ENCODE peak calls at places on chromosomes 3 and 15, in six cellular contexts. One of them, this sample, is unnamed.

GRCh38 chr15:25688166-25688565 is 175.0 kb downstream of the ATP10A start:
- DNase-seq in ascending aorta: no peak
- DNase-seq in natural killer cell: no peak
- DNase-seq in brain microvascular endothelial cell: no peak
- DNase-seq in CD4-positive, alpha-beta T cell: no peak
- DNase-seq in B cell: no peak
- DNase-seq in this sample: no peak

GRCh38 chr3:197340521-197340871 is 42.1 kb upstream of the DLG1 start:
- DNase-seq in B cell: no peak
- DNase-seq in natural killer cell: no peak
- DNase-seq in CD4-positive, alpha-beta T cell: no peak
- DNase-seq in brain microvascular endothelial cell: no peak
- DNase-seq in ascending aorta: no peak
- DNase-seq in this sample: no peak

GRCh38 chr3:158801200-158801599 is 654 bp upstream of the MFSD1 start:
- DNase-seq in B cell: no peak
- DNase-seq in ascending aorta: no peak
- DNase-seq in natural killer cell: no peak
- DNase-seq in CD4-positive, alpha-beta T cell: no peak
- DNase-seq in brain microvascular endothelial cell: no peak
- DNase-seq in this sample: no peak

GRCh38 chr15:96270581-96271172 is 59.8 kb upstream of the NR2F2 start:
- DNase-seq in CD4-positive, alpha-beta T cell: no peak
- DNase-seq in brain microvascular endothelial cell: peak; percentile 18
- DNase-seq in ascending aorta: no peak
- DNase-seq in natural killer cell: no peak
- DNase-seq in B cell: no peak
- DNase-seq in this sample: no peak

GRCh38 chr15:76866716-76867321 is 38.3 kb downstream of the SCAPER start:
- DNase-seq in natural killer cell: no peak
- DNase-seq in ascending aorta: no peak
- DNase-seq in CD4-positive, alpha-beta T cell: no peak
- DNase-seq in brain microvascular endothelial cell: peak; percentile 17
- DNase-seq in B cell: no peak
- DNase-seq in this sample: peak; percentile 24

GRCh38 chr3:57758686-57759085 is 2.6 kb downstream of the SLMAP start:
- DNase-seq in B cell: no peak
- DNase-seq in natural killer cell: no peak
- DNase-seq in CD4-positive, alpha-beta T cell: no peak
- DNase-seq in brain microvascular endothelial cell: no peak
- DNase-seq in ascending aorta: no peak
- DNase-seq in this sample: no peak

GRCh38 chr3:4509983-4510755 is 17.0 kb downstream of the ITPR1 start:
- DNase-seq in natural killer cell: no peak
- DNase-seq in brain microvascular endothelial cell: no peak
- DNase-seq in ascending aorta: no peak
- DNase-seq in CD4-positive, alpha-beta T cell: no peak
- DNase-seq in B cell: no peak
- DNase-seq in this sample: no peak

GRCh38 chr15:68112711-68113110 is 58.6 kb downstream of the PIAS1 start:
- DNase-seq in CD4-positive, alpha-beta T cell: no peak
- DNase-seq in brain microvascular endothelial cell: no peak
- DNase-seq in B cell: no peak
- DNase-seq in ascending aorta: no peak
- DNase-seq in natural killer cell: no peak
- DNase-seq in this sample: no peak

GRCh38 chr3:52546111-52546901 is 9.9 kb downstream of the UQCC5 start:
- DNase-seq in brain microvascular endothelial cell: no peak
- DNase-seq in CD4-positive, alpha-beta T cell: no peak
- DNase-seq in natural killer cell: no peak
- DNase-seq in B cell: no peak
- DNase-seq in ascending aorta: no peak
- DNase-seq in this sample: no peak

GRCh38 chr15:88382482-88382983 is 84.7 kb downstream of the MRPL46 start:
- DNase-seq in B cell: no peak
- DNase-seq in natural killer cell: no peak
- DNase-seq in brain microvascular endothelial cell: no peak
- DNase-seq in ascending aorta: no peak
- DNase-seq in CD4-positive, alpha-beta T cell: no peak
- DNase-seq in this sample: no peak

GRCh38 chr15:63369766-63370165 is 11.9 kb downstream of the CA12 start:
- DNase-seq in CD4-positive, alpha-beta T cell: no peak
- DNase-seq in natural killer cell: no peak
- DNase-seq in ascending aorta: no peak
- DNase-seq in brain microvascular endothelial cell: no peak
- DNase-seq in B cell: no peak
- DNase-seq in this sample: no peak

GRCh38 chr3:100869787-100870186 is 123.4 kb downstream of the ABI3BP start:
- DNase-seq in ascending aorta: no peak
- DNase-seq in brain microvascular endothelial cell: no peak
- DNase-seq in B cell: no peak
- DNase-seq in CD4-positive, alpha-beta T cell: no peak
- DNase-seq in natural killer cell: no peak
- DNase-seq in this sample: no peak

GRCh38 chr15:74776851-74777768 is 4.8 kb upstream of the CSK start:
- DNase-seq in brain microvascular endothelial cell: no peak
- DNase-seq in CD4-positive, alpha-beta T cell: no peak
- DNase-seq in natural killer cell: peak; percentile 56
- DNase-seq in B cell: peak; percentile 91
- DNase-seq in ascending aorta: no peak
- DNase-seq in this sample: peak; percentile 86

GRCh38 chr15:65099336-65099735 is 15.7 kb downstream of the UBAP1L start:
- DNase-seq in brain microvascular endothelial cell: no peak
- DNase-seq in natural killer cell: no peak
- DNase-seq in CD4-positive, alpha-beta T cell: no peak
- DNase-seq in ascending aorta: no peak
- DNase-seq in B cell: no peak
- DNase-seq in this sample: no peak

GRCh38 chr15:40900256-40901052 is 6.2 kb downstream of the VPS18 start:
- DNase-seq in B cell: no peak
- DNase-seq in CD4-positive, alpha-beta T cell: no peak
- DNase-seq in ascending aorta: no peak
- DNase-seq in brain microvascular endothelial cell: no peak
- DNase-seq in natural killer cell: no peak
- DNase-seq in this sample: no peak

DNA sequence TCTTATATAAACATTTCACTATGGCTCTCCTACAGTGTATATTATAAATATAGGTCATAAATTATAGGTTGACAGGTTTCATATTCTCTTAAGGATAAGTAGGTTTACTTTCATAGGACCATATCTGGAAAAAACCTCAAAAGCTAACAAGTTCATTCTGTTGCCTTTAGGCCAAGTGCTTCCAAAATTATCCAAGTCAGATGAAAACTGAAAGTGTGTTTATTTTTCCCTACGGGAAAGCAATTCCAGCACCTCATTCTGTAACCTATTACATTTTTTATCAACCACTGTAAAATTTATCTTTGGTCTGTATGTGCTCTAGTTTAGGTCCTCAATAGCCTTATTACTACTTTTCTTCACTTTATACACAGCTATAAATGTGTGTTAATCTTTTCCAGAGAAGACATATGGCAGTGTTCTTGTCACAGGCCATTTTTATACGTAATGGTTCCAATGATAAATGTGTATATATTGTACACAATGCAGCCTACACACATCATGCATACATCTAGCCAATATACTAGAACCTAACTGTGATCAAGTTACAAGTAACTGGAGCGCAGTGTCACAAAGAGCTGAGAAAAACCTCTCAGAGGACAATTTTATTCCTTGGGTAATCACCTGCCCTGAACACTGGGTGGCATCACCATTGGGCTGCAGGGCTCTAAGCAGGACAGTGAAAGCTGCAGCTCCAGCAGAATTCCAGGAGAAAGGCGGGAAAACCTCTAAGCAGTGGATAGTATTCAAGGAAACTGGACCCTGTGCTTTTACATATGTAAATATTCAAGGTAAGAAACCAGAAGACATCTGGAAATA is 251.3 kb downstream of the CTNNB1 start:
- DNase-seq in ascending aorta: no peak
- DNase-seq in B cell: no peak
- DNase-seq in natural killer cell: no peak
- DNase-seq in brain microvascular endothelial cell: no peak
- DNase-seq in CD4-positive, alpha-beta T cell: no peak
- DNase-seq in this sample: no peak
- TF ChIP-seq CTCF in ascending aorta: no peak
- TF ChIP-seq CTCF in B cell: no peak
- TF ChIP-seq CTCF in natural killer cell: no peak
- TF ChIP-seq CTCF in brain microvascular endothelial cell: peak; percentile 38
- TF ChIP-seq CTCF in CD4-positive, alpha-beta T cell: no peak
- TF ChIP-seq CTCF in this sample: no peak

GRCh38 chr15:28079313-28079969 is 19.7 kb downstream of the OCA2 start:
- DNase-seq in B cell: no peak
- DNase-seq in natural killer cell: no peak
- DNase-seq in brain microvascular endothelial cell: no peak
- DNase-seq in ascending aorta: no peak
- DNase-seq in CD4-positive, alpha-beta T cell: no peak
- DNase-seq in this sample: no peak

GRCh38 chr15:28081594-28081993 is 17.5 kb downstream of the OCA2 start:
- DNase-seq in CD4-positive, alpha-beta T cell: no peak
- DNase-seq in ascending aorta: no peak
- DNase-seq in natural killer cell: no peak
- DNase-seq in brain microvascular endothelial cell: no peak
- DNase-seq in B cell: no peak
- DNase-seq in this sample: no peak

GRCh38 chr15:28084547-28084946 is 14.6 kb downstream of the OCA2 start:
- DNase-seq in natural killer cell: no peak
- DNase-seq in B cell: no peak
- DNase-seq in ascending aorta: no peak
- DNase-seq in CD4-positive, alpha-beta T cell: no peak
- DNase-seq in brain microvascular endothelial cell: no peak
- DNase-seq in this sample: no peak

GRCh38 chr15:28082891-28083688 is 16.0 kb downstream of the OCA2 start:
- DNase-seq in B cell: no peak
- DNase-seq in brain microvascular endothelial cell: no peak
- DNase-seq in natural killer cell: no peak
- DNase-seq in ascending aorta: no peak
- DNase-seq in CD4-positive, alpha-beta T cell: no peak
- DNase-seq in this sample: no peak

DNA sequence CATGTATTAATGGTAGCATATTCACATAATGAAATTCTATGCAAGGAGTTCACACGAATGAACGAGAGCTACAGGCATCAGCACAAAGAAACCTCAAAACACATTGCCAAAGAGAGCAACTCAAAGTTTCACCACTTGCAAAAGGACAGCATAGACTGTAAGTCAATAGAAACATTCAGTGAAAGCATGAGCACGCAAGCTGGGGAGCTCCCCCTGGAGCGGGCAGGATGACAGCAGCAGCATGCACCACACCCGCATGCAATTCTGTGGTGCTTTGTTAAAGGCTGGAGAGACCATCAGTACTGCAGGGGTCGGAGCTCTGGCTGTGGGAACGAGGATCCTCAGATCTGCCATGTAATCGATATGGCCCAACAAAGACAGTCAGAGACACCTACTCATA is 18.7 kb downstream of the OCA2 start:
- DNase-seq in B cell: no peak
- DNase-seq in natural killer cell: no peak
- DNase-seq in brain microvascular endothelial cell: no peak
- DNase-seq in ascending aorta: no peak
- DNase-seq in CD4-positive, alpha-beta T cell: no peak
- DNase-seq in this sample: no peak
- TF ChIP-seq CTCF in B cell: no peak
- TF ChIP-seq CTCF in natural killer cell: no peak
- TF ChIP-seq CTCF in brain microvascular endothelial cell: no peak
- TF ChIP-seq CTCF in ascending aorta: no peak
- TF ChIP-seq CTCF in CD4-positive, alpha-beta T cell: no peak
- TF ChIP-seq CTCF in this sample: no peak

GRCh38 chr3:10933958-10934481 is 58.5 kb upstream of the SLC6A1 start:
- DNase-seq in ascending aorta: no peak
- DNase-seq in CD4-positive, alpha-beta T cell: no peak
- DNase-seq in B cell: no peak
- DNase-seq in brain microvascular endothelial cell: peak; percentile 57
- DNase-seq in natural killer cell: no peak
- DNase-seq in this sample: no peak
- TF ChIP-seq CTCF in ascending aorta: no peak
- TF ChIP-seq CTCF in CD4-positive, alpha-beta T cell: no peak
- TF ChIP-seq CTCF in B cell: no peak
- TF ChIP-seq CTCF in brain microvascular endothelial cell: no peak
- TF ChIP-seq CTCF in natural killer cell: no peak
- TF ChIP-seq CTCF in this sample: no peak

GRCh38 chr15:70054884-70055387 is 42.8 kb downstream of the TLE3 start:
- DNase-seq in CD4-positive, alpha-beta T cell: no peak
- DNase-seq in brain microvascular endothelial cell: no peak
- DNase-seq in B cell: no peak
- DNase-seq in natural killer cell: no peak
- DNase-seq in ascending aorta: no peak
- DNase-seq in this sample: no peak
- TF ChIP-seq CTCF in CD4-positive, alpha-beta T cell: no peak
- TF ChIP-seq CTCF in brain microvascular endothelial cell: no peak
- TF ChIP-seq CTCF in B cell: no peak
- TF ChIP-seq CTCF in natural killer cell: no peak
- TF ChIP-seq CTCF in ascending aorta: no peak
- TF ChIP-seq CTCF in this sample: no peak

GRCh38 chr3:63405882-63406281 is 127.8 kb downstream of the SYNPR start:
- DNase-seq in B cell: no peak
- DNase-seq in CD4-positive, alpha-beta T cell: no peak
- DNase-seq in brain microvascular endothelial cell: no peak
- DNase-seq in ascending aorta: no peak
- DNase-seq in natural killer cell: no peak
- DNase-seq in this sample: no peak
- TF ChIP-seq CTCF in B cell: no peak
- TF ChIP-seq CTCF in CD4-positive, alpha-beta T cell: no peak
- TF ChIP-seq CTCF in brain microvascular endothelial cell: peak; percentile 11
- TF ChIP-seq CTCF in ascending aorta: no peak
- TF ChIP-seq CTCF in natural killer cell: no peak
- TF ChIP-seq CTCF in this sample: no peak

DNA sequence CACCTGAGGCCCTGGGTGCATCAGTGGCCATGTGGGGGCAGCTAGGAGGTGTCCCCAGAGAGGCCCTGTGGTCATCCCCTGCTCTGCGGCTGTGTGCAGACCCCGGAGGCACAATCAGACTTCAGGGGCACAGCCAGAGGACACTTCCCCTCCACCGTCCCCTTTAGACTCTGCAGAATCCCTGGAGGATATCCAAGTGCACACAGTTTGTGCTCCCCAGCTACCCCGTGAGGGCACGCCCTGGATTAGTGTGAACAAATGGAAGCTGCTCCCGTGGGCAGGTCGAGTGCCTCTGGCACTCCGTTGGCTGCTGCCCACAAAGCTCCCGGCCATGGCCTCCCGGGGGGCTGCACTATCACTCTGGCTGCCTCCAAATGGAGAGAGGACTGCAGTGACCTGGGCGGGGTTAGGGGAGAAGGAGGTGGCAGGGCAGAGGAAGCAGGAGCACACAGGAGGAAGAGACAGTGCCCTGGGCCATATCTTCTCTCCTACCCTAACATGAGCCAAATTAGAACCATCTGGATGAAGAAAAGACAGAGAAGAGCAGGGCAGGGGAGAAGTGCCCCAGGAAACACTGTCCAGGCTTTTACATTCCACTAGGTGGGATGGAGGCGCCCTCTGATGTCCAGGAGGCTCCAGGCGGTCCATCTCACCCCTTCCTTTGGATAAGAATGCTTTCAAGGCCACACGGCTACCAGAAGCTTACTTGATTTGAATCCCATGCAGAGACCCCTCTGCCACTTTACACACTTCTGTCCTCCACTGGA is 29.5 kb upstream of the ACAD9 start:
- DNase-seq in ascending aorta: no peak
- DNase-seq in B cell: no peak
- DNase-seq in brain microvascular endothelial cell: no peak
- DNase-seq in natural killer cell: no peak
- DNase-seq in CD4-positive, alpha-beta T cell: no peak
- DNase-seq in this sample: peak; percentile 14
- TF ChIP-seq CTCF in ascending aorta: no peak
- TF ChIP-seq CTCF in B cell: no peak
- TF ChIP-seq CTCF in brain microvascular endothelial cell: peak; percentile 49
- TF ChIP-seq CTCF in natural killer cell: no peak
- TF ChIP-seq CTCF in CD4-positive, alpha-beta T cell: no peak
- TF ChIP-seq CTCF in this sample: peak; percentile 1

GRCh38 chr15:78950906-78951840 is 6.3 kb upstream of the CTSH start:
- DNase-seq in natural killer cell: no peak
- DNase-seq in B cell: peak; percentile 56
- DNase-seq in ascending aorta: no peak
- DNase-seq in CD4-positive, alpha-beta T cell: no peak
- DNase-seq in brain microvascular endothelial cell: no peak
- DNase-seq in this sample: no peak
- TF ChIP-seq CTCF in natural killer cell: no peak
- TF ChIP-seq CTCF in B cell: no peak
- TF ChIP-seq CTCF in ascending aorta: no peak
- TF ChIP-seq CTCF in CD4-positive, alpha-beta T cell: no peak
- TF ChIP-seq CTCF in brain microvascular endothelial cell: peak; percentile 52
- TF ChIP-seq CTCF in this sample: no peak